ENCODE peak calls at places on chromosome 10, in nine cellular contexts. H is brain microvascular endothelial cell; G is cardiac fibroblast; O is neural crest cell; D is stimulated activated CD4-positive, alpha-beta T cell treated with anti-CD3 and anti-CD28 coated beads, Interleukin-1b, Interleukin-23, amount 100 ng/mL, for 24 hours; V is renal cortical epithelial cell; J is endothelial cell; X is cardiac muscle cell; B is activated T-helper 9 cell treated with anti-CD3 and anti-CD28 coated beads, Interleukin-2, amount 50 U/mL, for 16 hours. E is an unnamed sample.

GRCh38 chr10:98338318-98338717 is 70.3 kb upstream of the LOXL4 start:
- DNase-seq in X (peak), J (no peak), H (no peak), G (peak), D (no peak), B (no peak), O (no peak), V (no peak), E (no peak)

GRCh38 chr10:49187950-49188761 is at the start of gene TMEM273:
- DNase-seq in H (no peak), V (peak), D (no peak), O (no peak), X (no peak), G (no peak), B (no peak), J (no peak), E (no peak)

GRCh38 chr10:98361131-98361633 is 53.8 kb downstream of the PYROXD2 start:
- DNase-seq in H (peak), D (no peak), V (peak), B (no peak), O (peak), X (peak), G (peak), J (no peak), E (no peak)

GRCh38 chr10:123913688-123914268 is 22.2 kb upstream of the CPXM2 start:
- DNase-seq in H (no peak), O (no peak), D (no peak), V (no peak), G (no peak), X (peak), J (no peak), B (no peak), E (no peak)

GRCh38 chr10:46016190-46016589 is 14.2 kb downstream of the NCOA4 start:
- DNase-seq in B (no peak), J (no peak), X (no peak), D (no peak), V (no peak), H (no peak), O (no peak), G (no peak), E (no peak)

GRCh38 chr10:113709221-113709838 is 29.6 kb downstream of the CASP7 start:
- DNase-seq in O (no peak), X (peak), V (peak), H (peak), B (no peak), D (no peak), J (no peak), G (peak), E (no peak)

GRCh38 chr10:128549192-128549591 is 423.0 kb upstream of the MKI67 start:
- DNase-seq in G (no peak), H (no peak), V (no peak), B (no peak), O (no peak), X (no peak), D (no peak), J (no peak), E (no peak)

GRCh38 chr10:62136931-62137330 is 131.7 kb downstream of the RTKN2 start:
- DNase-seq in D (no peak), O (no peak), B (no peak), G (no peak), X (no peak), V (no peak), H (no peak), J (no peak), E (no peak)

GRCh38 chr10:32795598-32796183 is 162.3 kb downstream of the ITGB1 start:
- DNase-seq in V (peak), B (no peak), X (peak), D (no peak), O (no peak), G (peak), J (no peak), H (no peak), E (no peak)

GRCh38 chr10:1472605-1473004 is 264.7 kb downstream of the ADARB2 start:
- DNase-seq in O (no peak), H (no peak), V (no peak), G (no peak), B (no peak), D (no peak), X (no peak), J (no peak), E (no peak)

GRCh38 chr10:124712704-124713407 is 31.3 kb downstream of the FAM53B start:
- DNase-seq in B (no peak), D (no peak), G (no peak), X (no peak), O (no peak), V (no peak), H (no peak), J (no peak), E (no peak)

GRCh38 chr10:70616761-70617160 is 14.2 kb upstream of the PRF1 start:
- DNase-seq in B (no peak), O (no peak), J (no peak), H (no peak), D (no peak), V (no peak), G (no peak), X (no peak), E (no peak)

GRCh38 chr10:105063796-105064195 is 422.7 kb downstream of the SORCS3 start:
- DNase-seq in B (no peak), H (no peak), O (peak), X (no peak), J (peak), D (no peak), V (peak), G (no peak), E (no peak)

GRCh38 chr10:66637273-66638036 is 288.4 kb upstream of the LRRTM3 start:
- DNase-seq in J (no peak), O (no peak), B (no peak), V (peak), H (no peak), X (no peak), D (no peak), G (peak), E (no peak)

GRCh38 chr10:70759769-70760168 is 25.4 kb downstream of the TBATA start:
- DNase-seq in D (no peak), B (no peak), V (no peak), O (no peak), H (no peak), X (no peak), G (no peak), J (no peak), E (no peak)

GRCh38 chr10:86261933-86262665 is 104.5 kb downstream of the GRID1 start:
- DNase-seq in V (peak), G (no peak), D (no peak), H (no peak), O (no peak), B (no peak), J (peak), X (no peak), E (no peak)

GRCh38 chr10:110576220-110576619 is 8.7 kb downstream of the SMC3 start:
- DNase-seq in O (no peak), V (peak), G (peak), B (no peak), J (no peak), D (no peak), H (peak), X (peak), E (no peak)

GRCh38 chr10:5512881-5513698 is 11.7 kb upstream of the CALML3 start:
- DNase-seq in V (no peak), G (no peak), D (no peak), H (no peak), J (no peak), B (no peak), O (no peak), X (no peak), E (no peak)

E was measured in activated CD8-positive, alpha-beta memory T cell treated with anti-CD3 and anti-CD28 coated beads for 48 hours.